ENCODE peak calls at places on chromosome 10, in eight cellular contexts. One of them, this sample, is unnamed.
A peak's percentile ranks its signal among the peaks of the same experiment; 100 is the strongest.

GRCh38 chr10:79435271-79436065 is 10.0 kb downstream of the ZCCHC24 start:
- DNase-seq in NCI-H1105: no peak
- DNase-seq in iris pigment epithelial cell: peak; percentile 53
- DNase-seq in transverse colon: no peak
- DNase-seq in heart left ventricle: peak; percentile 63
- DNase-seq in T-cell: no peak
- DNase-seq in colonic mucosa: no peak
- DNase-seq in activated CD8-positive, alpha-beta memory T cell treated with anti-CD3 and anti-CD28 coated beads, Interleukin-2, amount 10 ng/mL, durations not matched to agents 7 days and 5 days: no peak
- DNase-seq in this sample: peak; percentile 41

GRCh38 chr10:93075369-93076221 is 1.9 kb downstream of the CYP26A1 start:
- DNase-seq in activated CD8-positive, alpha-beta memory T cell treated with anti-CD3 and anti-CD28 coated beads, Interleukin-2, amount 10 ng/mL, durations not matched to agents 7 days and 5 days: peak; percentile 54
- DNase-seq in colonic mucosa: no peak
- DNase-seq in heart left ventricle: no peak
- DNase-seq in NCI-H1105: no peak
- DNase-seq in iris pigment epithelial cell: no peak
- DNase-seq in T-cell: no peak
- DNase-seq in transverse colon: no peak
- DNase-seq in this sample: peak; percentile 48

GRCh38 chr10:119208553-119208940 is 1.2 kb downstream of the GRK5 start:
- DNase-seq in colonic mucosa: no peak
- DNase-seq in NCI-H1105: no peak
- DNase-seq in iris pigment epithelial cell: peak; percentile 48
- DNase-seq in T-cell: no peak
- DNase-seq in activated CD8-positive, alpha-beta memory T cell treated with anti-CD3 and anti-CD28 coated beads, Interleukin-2, amount 10 ng/mL, durations not matched to agents 7 days and 5 days: no peak
- DNase-seq in heart left ventricle: no peak
- DNase-seq in transverse colon: no peak
- DNase-seq in this sample: no peak

GRCh38 chr10:63414481-63415260 is 51.1 kb downstream of the JMJD1C start:
- DNase-seq in heart left ventricle: no peak
- DNase-seq in colonic mucosa: no peak
- DNase-seq in activated CD8-positive, alpha-beta memory T cell treated with anti-CD3 and anti-CD28 coated beads, Interleukin-2, amount 10 ng/mL, durations not matched to agents 7 days and 5 days: no peak
- DNase-seq in iris pigment epithelial cell: peak; percentile 74
- DNase-seq in T-cell: no peak
- DNase-seq in NCI-H1105: no peak
- DNase-seq in transverse colon: no peak
- DNase-seq in this sample: no peak

GRCh38 chr10:33094263-33095051 is 136.4 kb upstream of the ITGB1 start:
- DNase-seq in NCI-H1105: no peak
- DNase-seq in transverse colon: no peak
- DNase-seq in T-cell: no peak
- DNase-seq in heart left ventricle: no peak
- DNase-seq in iris pigment epithelial cell: no peak
- DNase-seq in colonic mucosa: no peak
- DNase-seq in activated CD8-positive, alpha-beta memory T cell treated with anti-CD3 and anti-CD28 coated beads, Interleukin-2, amount 10 ng/mL, durations not matched to agents 7 days and 5 days: no peak
- DNase-seq in this sample: no peak

GRCh38 chr10:71564221-71564820 is 155.3 kb downstream of the C10orf105 start:
- DNase-seq in activated CD8-positive, alpha-beta memory T cell treated with anti-CD3 and anti-CD28 coated beads, Interleukin-2, amount 10 ng/mL, durations not matched to agents 7 days and 5 days: no peak
- DNase-seq in T-cell: no peak
- DNase-seq in transverse colon: no peak
- DNase-seq in iris pigment epithelial cell: no peak
- DNase-seq in colonic mucosa: no peak
- DNase-seq in heart left ventricle: no peak
- DNase-seq in NCI-H1105: no peak
- DNase-seq in this sample: no peak

GRCh38 chr10:8130973-8131911 is 76.8 kb downstream of the GATA3 start:
- DNase-seq in activated CD8-positive, alpha-beta memory T cell treated with anti-CD3 and anti-CD28 coated beads, Interleukin-2, amount 10 ng/mL, durations not matched to agents 7 days and 5 days: peak; percentile 76
- DNase-seq in T-cell: no peak
- DNase-seq in NCI-H1105: no peak
- DNase-seq in iris pigment epithelial cell: peak; percentile 46
- DNase-seq in heart left ventricle: no peak
- DNase-seq in colonic mucosa: no peak
- DNase-seq in transverse colon: no peak
- DNase-seq in this sample: no peak

GRCh38 chr10:47374611-47375536 is 9.2 kb downstream of the ZNF488 start:
- DNase-seq in transverse colon: no peak
- DNase-seq in activated CD8-positive, alpha-beta memory T cell treated with anti-CD3 and anti-CD28 coated beads, Interleukin-2, amount 10 ng/mL, durations not matched to agents 7 days and 5 days: peak; percentile 36
- DNase-seq in colonic mucosa: peak; percentile 15
- DNase-seq in iris pigment epithelial cell: peak; percentile 71
- DNase-seq in heart left ventricle: peak; percentile 18
- DNase-seq in NCI-H1105: no peak
- DNase-seq in T-cell: no peak
- DNase-seq in this sample: no peak

GRCh38 chr10:59332581-59332980 is 29.8 kb downstream of the FAM13C start:
- DNase-seq in iris pigment epithelial cell: no peak
- DNase-seq in transverse colon: no peak
- DNase-seq in activated CD8-positive, alpha-beta memory T cell treated with anti-CD3 and anti-CD28 coated beads, Interleukin-2, amount 10 ng/mL, durations not matched to agents 7 days and 5 days: no peak
- DNase-seq in colonic mucosa: no peak
- DNase-seq in heart left ventricle: no peak
- DNase-seq in T-cell: no peak
- DNase-seq in NCI-H1105: no peak
- DNase-seq in this sample: no peak

GRCh38 chr10:59595584-59595983 is 114.1 kb downstream of the SLC16A9 start:
- DNase-seq in NCI-H1105: no peak
- DNase-seq in heart left ventricle: no peak
- DNase-seq in transverse colon: no peak
- DNase-seq in iris pigment epithelial cell: no peak
- DNase-seq in T-cell: no peak
- DNase-seq in colonic mucosa: no peak
- DNase-seq in activated CD8-positive, alpha-beta memory T cell treated with anti-CD3 and anti-CD28 coated beads, Interleukin-2, amount 10 ng/mL, durations not matched to agents 7 days and 5 days: no peak
- DNase-seq in this sample: no peak

GRCh38 chr10:50421026-50421719 is 169.9 kb upstream of the ASAH2 start:
- DNase-seq in heart left ventricle: no peak
- DNase-seq in T-cell: peak; percentile 10
- DNase-seq in colonic mucosa: peak; percentile 42
- DNase-seq in activated CD8-positive, alpha-beta memory T cell treated with anti-CD3 and anti-CD28 coated beads, Interleukin-2, amount 10 ng/mL, durations not matched to agents 7 days and 5 days: peak; percentile 69
- DNase-seq in transverse colon: peak; percentile 27
- DNase-seq in NCI-H1105: no peak
- DNase-seq in iris pigment epithelial cell: peak; percentile 49
- DNase-seq in this sample: peak; percentile 56

GRCh38 chr10:70756710-70757360 is 28.3 kb downstream of the TBATA start:
- DNase-seq in colonic mucosa: no peak
- DNase-seq in heart left ventricle: no peak
- DNase-seq in transverse colon: no peak
- DNase-seq in activated CD8-positive, alpha-beta memory T cell treated with anti-CD3 and anti-CD28 coated beads, Interleukin-2, amount 10 ng/mL, durations not matched to agents 7 days and 5 days: no peak
- DNase-seq in iris pigment epithelial cell: peak; percentile 68
- DNase-seq in NCI-H1105: no peak
- DNase-seq in T-cell: no peak
- DNase-seq in this sample: no peak

GRCh38 chr10:132612571-132613504 is 75.3 kb downstream of the INPP5A start:
- DNase-seq in iris pigment epithelial cell: peak; percentile 41
- DNase-seq in activated CD8-positive, alpha-beta memory T cell treated with anti-CD3 and anti-CD28 coated beads, Interleukin-2, amount 10 ng/mL, durations not matched to agents 7 days and 5 days: no peak
- DNase-seq in NCI-H1105: no peak
- DNase-seq in heart left ventricle: peak; percentile 17
- DNase-seq in T-cell: no peak
- DNase-seq in colonic mucosa: no peak
- DNase-seq in transverse colon: no peak
- DNase-seq in this sample: peak; percentile 32

GRCh38 chr10:118564652-118565051 is 30.8 kb downstream of the PRLHR start:
- DNase-seq in activated CD8-positive, alpha-beta memory T cell treated with anti-CD3 and anti-CD28 coated beads, Interleukin-2, amount 10 ng/mL, durations not matched to agents 7 days and 5 days: no peak
- DNase-seq in iris pigment epithelial cell: no peak
- DNase-seq in heart left ventricle: no peak
- DNase-seq in NCI-H1105: no peak
- DNase-seq in colonic mucosa: no peak
- DNase-seq in transverse colon: no peak
- DNase-seq in T-cell: no peak
- DNase-seq in this sample: peak; percentile 79

GRCh38 chr10:66925896-66926719 is at the start of gene LRRTM3:
- DNase-seq in transverse colon: peak; percentile 34
- DNase-seq in iris pigment epithelial cell: peak; percentile 87
- DNase-seq in activated CD8-positive, alpha-beta memory T cell treated with anti-CD3 and anti-CD28 coated beads, Interleukin-2, amount 10 ng/mL, durations not matched to agents 7 days and 5 days: peak; percentile 44
- DNase-seq in heart left ventricle: peak; percentile 20
- DNase-seq in NCI-H1105: no peak
- DNase-seq in colonic mucosa: peak; percentile 37
- DNase-seq in T-cell: no peak
- DNase-seq in this sample: peak; percentile 93

GRCh38 chr10:36888925-36889573 is 236.3 kb upstream of the ANKRD30A start:
- DNase-seq in activated CD8-positive, alpha-beta memory T cell treated with anti-CD3 and anti-CD28 coated beads, Interleukin-2, amount 10 ng/mL, durations not matched to agents 7 days and 5 days: peak; percentile 53
- DNase-seq in NCI-H1105: no peak
- DNase-seq in colonic mucosa: peak; percentile 35
- DNase-seq in T-cell: peak; percentile 2
- DNase-seq in heart left ventricle: no peak
- DNase-seq in iris pigment epithelial cell: peak; percentile 13
- DNase-seq in transverse colon: peak; percentile 13
- DNase-seq in this sample: peak; percentile 65

GRCh38 chr10:44723654-44724053 is 187.5 kb upstream of the TMEM72 start:
- DNase-seq in activated CD8-positive, alpha-beta memory T cell treated with anti-CD3 and anti-CD28 coated beads, Interleukin-2, amount 10 ng/mL, durations not matched to agents 7 days and 5 days: no peak
- DNase-seq in transverse colon: no peak
- DNase-seq in colonic mucosa: no peak
- DNase-seq in T-cell: no peak
- DNase-seq in NCI-H1105: no peak
- DNase-seq in iris pigment epithelial cell: peak; percentile 75
- DNase-seq in heart left ventricle: peak; percentile 28
- DNase-seq in this sample: no peak

GRCh38 chr10:119139464-119140067 is 25.9 kb downstream of the SFXN4 start:
- DNase-seq in transverse colon: no peak
- DNase-seq in iris pigment epithelial cell: peak; percentile 38
- DNase-seq in NCI-H1105: no peak
- DNase-seq in colonic mucosa: peak; percentile 25
- DNase-seq in T-cell: peak; percentile 45
- DNase-seq in heart left ventricle: no peak
- DNase-seq in activated CD8-positive, alpha-beta memory T cell treated with anti-CD3 and anti-CD28 coated beads, Interleukin-2, amount 10 ng/mL, durations not matched to agents 7 days and 5 days: peak; percentile 64
- DNase-seq in this sample: peak; percentile 53

GRCh38 chr10:13721486-13721885 is 134.7 kb downstream of the PRPF18 start:
- DNase-seq in T-cell: no peak
- DNase-seq in colonic mucosa: no peak
- DNase-seq in heart left ventricle: no peak
- DNase-seq in NCI-H1105: no peak
- DNase-seq in activated CD8-positive, alpha-beta memory T cell treated with anti-CD3 and anti-CD28 coated beads, Interleukin-2, amount 10 ng/mL, durations not matched to agents 7 days and 5 days: no peak
- DNase-seq in transverse colon: no peak
- DNase-seq in iris pigment epithelial cell: no peak
- DNase-seq in this sample: no peak

GRCh38 chr10:102812213-102812876 is 24.9 kb downstream of the CYP17A1 start:
- DNase-seq in transverse colon: no peak
- DNase-seq in iris pigment epithelial cell: no peak
- DNase-seq in T-cell: peak; percentile 41
- DNase-seq in activated CD8-positive, alpha-beta memory T cell treated with anti-CD3 and anti-CD28 coated beads, Interleukin-2, amount 10 ng/mL, durations not matched to agents 7 days and 5 days: peak; percentile 76
- DNase-seq in heart left ventricle: peak; percentile 45
- DNase-seq in NCI-H1105: no peak
- DNase-seq in colonic mucosa: no peak
- DNase-seq in this sample: no peak

GRCh38 chr10:62015994-62016393 is 114.5 kb downstream of the ARID5B start:
- DNase-seq in iris pigment epithelial cell: no peak
- DNase-seq in NCI-H1105: no peak
- DNase-seq in colonic mucosa: no peak
- DNase-seq in T-cell: no peak
- DNase-seq in transverse colon: no peak
- DNase-seq in activated CD8-positive, alpha-beta memory T cell treated with anti-CD3 and anti-CD28 coated beads, Interleukin-2, amount 10 ng/mL, durations not matched to agents 7 days and 5 days: no peak
- DNase-seq in heart left ventricle: peak; percentile 48
- DNase-seq in this sample: no peak

GRCh38 chr10:62985807-62986525 is 147.2 kb upstream of the NRBF2 start:
- DNase-seq in heart left ventricle: no peak
- DNase-seq in transverse colon: no peak
- DNase-seq in colonic mucosa: no peak
- DNase-seq in NCI-H1105: no peak
- DNase-seq in iris pigment epithelial cell: no peak
- DNase-seq in activated CD8-positive, alpha-beta memory T cell treated with anti-CD3 and anti-CD28 coated beads, Interleukin-2, amount 10 ng/mL, durations not matched to agents 7 days and 5 days: no peak
- DNase-seq in T-cell: no peak
- DNase-seq in this sample: no peak